ENCODE peak calls at places on chromosome 4, in five cellular contexts. H, M, F, C and D are unnamed samples.
A peak's percentile ranks its signal among the peaks of the same experiment; 100 is the strongest.

GRCh38 chr4:2805712-2806391 is 13.0 kb downstream of the SH3BP2 start:
- DNase-seq in H (peak; percentile 68), M (no peak), F (peak; percentile 91), C (no peak), D (no peak)

GRCh38 chr4:168449740-168450442 is 30.4 kb downstream of the DDX60L start:
- DNase-seq in H (no peak), M (no peak), F (no peak), C (no peak), D (no peak)

GRCh38 chr4:1180663-1181062 is 8.3 kb upstream of the SPON2 start:
- DNase-seq in H (no peak), M (no peak), F (no peak), C (no peak), D (no peak)

GRCh38 chr4:51942833-51943215 is 77.3 kb downstream of the LRRC66 start:
- DNase-seq in H (no peak), M (no peak), F (no peak), C (no peak), D (no peak)

GRCh38 chr4:153204247-153205027 is at the start of gene TRIM2:
- DNase-seq in H (peak; percentile 81), M (no peak), F (no peak), C (no peak), D (no peak)

GRCh38 chr4:45100936-45101818 is 374.8 kb upstream of the GNPDA2 start:
- DNase-seq in H (no peak), M (no peak), F (no peak), C (no peak), D (no peak)

GRCh38 chr4:123832173-123833026 is 435.8 kb downstream of the SPRY1 start:
- DNase-seq in H (no peak), M (no peak), F (no peak), C (no peak), D (no peak)

GRCh38 chr4:78032446-78032845 is 24.7 kb upstream of the FRAS1 start:
- DNase-seq in H (no peak), M (peak; percentile 65), F (no peak), C (no peak), D (no peak)

GRCh38 chr4:158496030-158496741 is 25.5 kb upstream of the RXFP1 start:
- DNase-seq in H (peak; percentile 48), M (peak; percentile 2), F (no peak), C (no peak), D (no peak)

GRCh38 chr4:24112466-24112865 is 222.6 kb upstream of the PPARGC1A start:
- DNase-seq in H (no peak), M (no peak), F (no peak), C (no peak), D (no peak)

GRCh38 chr4:80302616-80303223 is 32.8 kb upstream of the CFAP299 start:
- DNase-seq in H (no peak), M (no peak), F (no peak), C (no peak), D (no peak)

GRCh38 chr4:25425361-25425760 is 48.3 kb downstream of the ANAPC4 start:
- DNase-seq in H (no peak), M (no peak), F (no peak), C (no peak), D (no peak)

GRCh38 chr4:147096667-147097604 is 151.3 kb upstream of the TTC29 start:
- DNase-seq in H (no peak), M (no peak), F (no peak), C (no peak), D (peak; percentile 4)

GRCh38 chr4:176320976-176321361 is 1.2 kb downstream of the SPCS3 start:
- DNase-seq in H (no peak), M (no peak), F (no peak), C (no peak), D (no peak)

GRCh38 chr4:5793514-5793913 is 82.5 kb downstream of the EVC start:
- DNase-seq in H (no peak), M (no peak), F (peak; percentile 53), C (no peak), D (no peak)

GRCh38 chr4:64756016-64756415 is 346.8 kb upstream of the TECRL start:
- DNase-seq in H (no peak), M (no peak), F (no peak), C (no peak), D (no peak)

GRCh38 chr4:38060829-38061431 is 100.7 kb downstream of the PTTG2 start:
- DNase-seq in H (no peak), M (no peak), F (no peak), C (no peak), D (no peak)

GRCh38 chr4:244471-244870 is 60.8 kb downstream of the ZNF732 start:
- DNase-seq in H (peak; percentile 13), M (no peak), F (no peak), C (peak; percentile 2), D (peak; percentile 64)

GRCh38 chr4:37780444-37781133 is 45.9 kb upstream of the PGM2 start:
- DNase-seq in H (no peak), M (no peak), F (no peak), C (no peak), D (peak; percentile 44)

GRCh38 chr4:184476660-184477059 is 2.3 kb upstream of the IRF2 start:
- DNase-seq in H (no peak), M (no peak), F (peak; percentile 77), C (no peak), D (no peak)

GRCh38 chr4:74671074-74671698 is 123.1 kb downstream of the BTC start:
- DNase-seq in H (peak; percentile 73), M (peak; percentile 50), F (no peak), C (no peak), D (peak; percentile 5)

GRCh38 chr4:21517460-21517859 is 431.1 kb downstream of the KCNIP4 start:
- DNase-seq in H (no peak), M (no peak), F (no peak), C (no peak), D (no peak)

GRCh38 chr4:100168521-100168920 is 21.7 kb downstream of the DDIT4L start:
- DNase-seq in H (no peak), M (no peak), F (no peak), C (no peak), D (no peak)

GRCh38 chr4:85953651-85954018 is 406.2 kb downstream of the MAPK10 start:
- DNase-seq in H (peak; percentile 24), M (no peak), F (no peak), C (no peak), D (no peak)

GRCh38 chr4:153084249-153084648 is 120.0 kb upstream of the TRIM2 start:
- DNase-seq in H (no peak), M (no peak), F (no peak), C (no peak), D (no peak)

GRCh38 chr4:98510757-98511517 is 147.5 kb downstream of the TSPAN5 start:
- DNase-seq in H (no peak), M (no peak), F (no peak), C (no peak), D (no peak)